ENCODE peak calls at places on chromosomes 13 and 19, in eight cellular contexts. One of them, this sample, is unnamed.
A peak's percentile ranks its signal among the peaks of the same experiment; 100 is the strongest.

GRCh38 chr19:44603201-44603945 is 10.0 kb upstream of the IGSF23 start:
- DNase-seq in A549: no peak
- DNase-seq in RWPE1: peak; percentile 21
- DNase-seq in neural progenitor cell: no peak
- DNase-seq in tibial artery: no peak
- DNase-seq in tibial nerve: no peak
- DNase-seq in body of pancreas: no peak
- DNase-seq in fibroblast of lung: peak; percentile 95
- DNase-seq in this sample: no peak

GRCh38 chr13:94195715-94196114 is 283.8 kb downstream of the DCT start:
- DNase-seq in A549: no peak
- DNase-seq in RWPE1: no peak
- DNase-seq in neural progenitor cell: no peak
- DNase-seq in tibial artery: no peak
- DNase-seq in tibial nerve: no peak
- DNase-seq in body of pancreas: no peak
- DNase-seq in fibroblast of lung: peak; percentile 77
- DNase-seq in this sample: no peak

GRCh38 chr13:40446365-40446764 is 220.1 kb downstream of the FOXO1 start:
- DNase-seq in A549: no peak
- DNase-seq in RWPE1: no peak
- DNase-seq in neural progenitor cell: no peak
- DNase-seq in tibial artery: no peak
- DNase-seq in tibial nerve: no peak
- DNase-seq in body of pancreas: no peak
- DNase-seq in fibroblast of lung: no peak
- DNase-seq in this sample: no peak

GRCh38 chr19:13146763-13147563 is 3.2 kb downstream of the STX10 start:
- DNase-seq in A549: no peak
- DNase-seq in RWPE1: no peak
- DNase-seq in neural progenitor cell: no peak
- DNase-seq in tibial artery: no peak
- DNase-seq in tibial nerve: peak; percentile 35
- DNase-seq in body of pancreas: peak; percentile 25
- DNase-seq in fibroblast of lung: peak; percentile 66
- DNase-seq in this sample: no peak

GRCh38 chr13:110546933-110547332 is 14.6 kb downstream of the RAB20 start:
- DNase-seq in A549: peak; percentile 75
- DNase-seq in RWPE1: peak; percentile 89
- DNase-seq in neural progenitor cell: no peak
- DNase-seq in tibial artery: peak; percentile 80
- DNase-seq in tibial nerve: peak; percentile 70
- DNase-seq in body of pancreas: peak; percentile 95
- DNase-seq in fibroblast of lung: peak; percentile 89
- DNase-seq in this sample: peak; percentile 94

GRCh38 chr13:42633495-42633894 is 59.5 kb downstream of the TNFSF11 start:
- DNase-seq in A549: no peak
- DNase-seq in RWPE1: no peak
- DNase-seq in neural progenitor cell: no peak
- DNase-seq in tibial artery: no peak
- DNase-seq in tibial nerve: no peak
- DNase-seq in body of pancreas: no peak
- DNase-seq in fibroblast of lung: peak; percentile 27
- DNase-seq in this sample: no peak

GRCh38 chr13:31092631-31093030 is 69.1 kb downstream of the HSPH1 start:
- DNase-seq in A549: no peak
- DNase-seq in RWPE1: no peak
- DNase-seq in neural progenitor cell: no peak
- DNase-seq in tibial artery: no peak
- DNase-seq in tibial nerve: no peak
- DNase-seq in body of pancreas: no peak
- DNase-seq in fibroblast of lung: no peak
- DNase-seq in this sample: no peak

GRCh38 chr19:11420429-11420893 is 1.3 kb upstream of the RGL3 start:
- DNase-seq in A549: no peak
- DNase-seq in RWPE1: no peak
- DNase-seq in neural progenitor cell: peak; percentile 44
- DNase-seq in tibial artery: peak; percentile 88
- DNase-seq in tibial nerve: peak; percentile 36
- DNase-seq in body of pancreas: peak; percentile 29
- DNase-seq in fibroblast of lung: peak; percentile 52
- DNase-seq in this sample: peak; percentile 80

DNA sequence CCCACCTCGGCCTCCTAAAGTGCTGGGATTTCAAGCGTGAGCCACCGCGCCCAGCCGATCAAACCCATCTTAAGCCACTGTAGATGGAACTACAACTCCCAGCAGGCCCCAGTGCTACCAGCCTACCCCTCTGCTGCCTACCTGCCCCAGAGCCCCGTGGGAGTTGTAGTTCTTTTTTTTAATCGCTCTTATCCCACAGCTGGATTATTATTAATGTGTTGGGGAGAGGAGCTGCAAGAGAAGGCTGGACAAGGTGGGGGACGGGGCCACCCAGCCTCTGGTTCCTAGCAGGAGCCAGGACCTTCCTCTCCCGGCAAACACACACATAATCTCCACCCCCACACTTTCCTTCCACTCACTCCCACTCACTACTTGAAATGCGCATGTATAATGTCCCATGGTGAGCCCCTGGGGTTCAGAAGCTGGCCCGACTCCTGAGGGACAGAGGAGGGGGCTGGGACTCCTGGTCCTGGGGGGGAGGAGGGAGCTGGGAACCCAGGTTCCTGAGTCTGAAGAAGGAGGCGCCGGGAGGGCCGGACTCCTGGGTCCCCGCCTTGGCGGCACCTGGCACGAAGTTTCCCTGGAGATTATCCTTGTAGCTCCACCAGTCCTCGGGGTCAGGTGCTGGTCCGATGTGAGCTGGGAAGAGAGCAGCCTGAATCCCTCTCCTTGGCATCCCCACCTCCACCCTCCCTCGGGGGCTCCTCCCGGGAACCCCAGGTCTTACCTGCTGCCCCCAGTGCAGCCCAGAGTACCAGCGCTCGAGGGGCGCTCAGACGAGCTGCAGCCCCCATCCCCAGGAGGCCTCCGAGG is 942 bp downstream of the CA11 start:
- DNase-seq in A549: peak; percentile 86
- DNase-seq in RWPE1: peak; percentile 50
- DNase-seq in neural progenitor cell: peak; percentile 90
- DNase-seq in tibial artery: peak; percentile 90
- DNase-seq in tibial nerve: peak; percentile 84
- DNase-seq in body of pancreas: peak; percentile 86
- DNase-seq in fibroblast of lung: peak; percentile 73
- DNase-seq in this sample: peak; percentile 93
- H3K27ac ChIP-seq in A549: peak overlapping the region; percentile 87
- H3K27ac ChIP-seq in RWPE1: peak overlapping the region; percentile 83
- H3K27ac ChIP-seq in neural progenitor cell: peak overlapping the region; percentile 81
- H3K27ac ChIP-seq in tibial artery: peak overlapping the region; percentile 88
- H3K27ac ChIP-seq in tibial nerve: peak overlapping the region; percentile 90
- H3K27ac ChIP-seq in body of pancreas: peak overlapping the region; percentile 91
- H3K27ac ChIP-seq in fibroblast of lung: no peak overlapping the region
- H3K27ac ChIP-seq in this sample: peak overlapping the region; percentile 92

DNA sequence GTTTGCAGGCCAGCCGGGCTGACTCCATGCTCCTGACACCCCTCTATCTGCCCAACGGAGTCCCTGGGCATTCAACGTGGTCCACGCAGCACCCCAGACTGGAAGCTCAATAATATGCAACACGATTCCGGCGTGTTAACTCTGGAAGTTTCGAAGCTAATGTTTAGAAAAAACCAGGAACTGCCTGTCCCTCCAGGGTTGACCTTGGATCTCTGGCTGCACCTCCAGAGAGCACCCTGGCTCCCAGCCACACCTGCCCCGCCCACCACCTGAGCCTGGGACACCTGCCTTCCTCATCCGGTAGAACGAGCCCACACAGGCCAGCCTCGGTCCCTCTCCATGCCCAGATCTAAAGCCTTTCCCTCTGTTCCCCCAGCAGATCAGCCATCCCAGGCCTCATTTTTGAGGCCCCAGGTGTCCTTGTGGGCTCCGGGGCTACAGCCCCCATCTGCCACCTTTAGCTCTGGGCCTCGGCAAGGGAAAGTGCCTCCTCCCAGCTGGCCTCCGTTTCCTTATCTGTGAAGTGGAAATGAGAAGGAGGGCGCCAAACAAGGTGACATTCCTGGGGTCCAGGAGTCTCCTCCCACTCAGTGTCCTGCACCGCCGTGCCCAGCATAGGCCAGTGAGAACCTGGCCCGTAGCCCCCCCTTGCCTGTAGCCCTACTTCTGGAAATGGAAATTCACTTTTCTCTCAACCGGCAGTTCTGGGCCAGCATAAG is 38.7 kb downstream of the KLF2 start:
- DNase-seq in A549: no peak
- DNase-seq in RWPE1: peak; percentile 64
- DNase-seq in neural progenitor cell: no peak
- DNase-seq in tibial artery: no peak
- DNase-seq in tibial nerve: no peak
- DNase-seq in body of pancreas: peak; percentile 93
- DNase-seq in fibroblast of lung: no peak
- DNase-seq in this sample: no peak
- H3K27ac ChIP-seq in A549: no peak overlapping the region
- H3K27ac ChIP-seq in RWPE1: peak overlapping the region; percentile 37
- H3K27ac ChIP-seq in neural progenitor cell: no peak overlapping the region
- H3K27ac ChIP-seq in tibial artery: no peak overlapping the region
- H3K27ac ChIP-seq in tibial nerve: no peak overlapping the region
- H3K27ac ChIP-seq in body of pancreas: peak overlapping the region; percentile 83
- H3K27ac ChIP-seq in fibroblast of lung: no peak overlapping the region
- H3K27ac ChIP-seq in this sample: no peak overlapping the region

GRCh38 chr13:98532254-98532653 is 44.7 kb downstream of the STK24 start:
- DNase-seq in A549: no peak
- DNase-seq in RWPE1: no peak
- DNase-seq in neural progenitor cell: no peak
- DNase-seq in tibial artery: no peak
- DNase-seq in tibial nerve: no peak
- DNase-seq in body of pancreas: no peak
- DNase-seq in fibroblast of lung: no peak
- DNase-seq in this sample: peak; percentile 26

GRCh38 chr13:98536729-98537128 is 40.2 kb downstream of the STK24 start:
- DNase-seq in A549: no peak
- DNase-seq in RWPE1: no peak
- DNase-seq in neural progenitor cell: no peak
- DNase-seq in tibial artery: no peak
- DNase-seq in tibial nerve: no peak
- DNase-seq in body of pancreas: no peak
- DNase-seq in fibroblast of lung: no peak
- DNase-seq in this sample: peak; percentile 56

GRCh38 chr13:98535501-98536357 is 41.2 kb downstream of the STK24 start:
- DNase-seq in A549: no peak
- DNase-seq in RWPE1: peak; percentile 50
- DNase-seq in neural progenitor cell: no peak
- DNase-seq in tibial artery: no peak
- DNase-seq in tibial nerve: no peak
- DNase-seq in body of pancreas: no peak
- DNase-seq in fibroblast of lung: peak; percentile 45
- DNase-seq in this sample: peak; percentile 38

GRCh38 chr13:98534821-98535220 is 42.1 kb downstream of the STK24 start:
- DNase-seq in A549: no peak
- DNase-seq in RWPE1: no peak
- DNase-seq in neural progenitor cell: no peak
- DNase-seq in tibial artery: no peak
- DNase-seq in tibial nerve: no peak
- DNase-seq in body of pancreas: no peak
- DNase-seq in fibroblast of lung: no peak
- DNase-seq in this sample: peak; percentile 46

GRCh38 chr13:98533912-98534311 is 43.0 kb downstream of the STK24 start:
- DNase-seq in A549: no peak
- DNase-seq in RWPE1: no peak
- DNase-seq in neural progenitor cell: no peak
- DNase-seq in tibial artery: no peak
- DNase-seq in tibial nerve: no peak
- DNase-seq in body of pancreas: no peak
- DNase-seq in fibroblast of lung: no peak
- DNase-seq in this sample: peak; percentile 56
- H3K27ac ChIP-seq in A549: no peak overlapping the region
- H3K27ac ChIP-seq in RWPE1: no peak overlapping the region
- H3K27ac ChIP-seq in neural progenitor cell: no peak overlapping the region
- H3K27ac ChIP-seq in tibial artery: no peak overlapping the region
- H3K27ac ChIP-seq in tibial nerve: no peak overlapping the region
- H3K27ac ChIP-seq in body of pancreas: no peak overlapping the region
- H3K27ac ChIP-seq in fibroblast of lung: no peak overlapping the region
- H3K27ac ChIP-seq in this sample: no peak overlapping the region

GRCh38 chr13:50422181-50423148 is 407.2 kb downstream of the KCNRG start:
- DNase-seq in A549: no peak
- DNase-seq in RWPE1: no peak
- DNase-seq in neural progenitor cell: no peak
- DNase-seq in tibial artery: no peak
- DNase-seq in tibial nerve: no peak
- DNase-seq in body of pancreas: no peak
- DNase-seq in fibroblast of lung: no peak
- DNase-seq in this sample: no peak

GRCh38 chr13:50419466-50419865 is 404.2 kb downstream of the KCNRG start:
- DNase-seq in A549: no peak
- DNase-seq in RWPE1: no peak
- DNase-seq in neural progenitor cell: no peak
- DNase-seq in tibial artery: no peak
- DNase-seq in tibial nerve: no peak
- DNase-seq in body of pancreas: no peak
- DNase-seq in fibroblast of lung: no peak
- DNase-seq in this sample: no peak

GRCh38 chr13:50419896-50420295 is 404.7 kb downstream of the KCNRG start:
- DNase-seq in A549: no peak
- DNase-seq in RWPE1: no peak
- DNase-seq in neural progenitor cell: no peak
- DNase-seq in tibial artery: no peak
- DNase-seq in tibial nerve: no peak
- DNase-seq in body of pancreas: no peak
- DNase-seq in fibroblast of lung: peak; percentile 28
- DNase-seq in this sample: no peak

GRCh38 chr13:50421457-50422130 is 406.4 kb downstream of the KCNRG start:
- DNase-seq in A549: no peak
- DNase-seq in RWPE1: peak; percentile 65
- DNase-seq in neural progenitor cell: no peak
- DNase-seq in tibial artery: no peak
- DNase-seq in tibial nerve: no peak
- DNase-seq in body of pancreas: no peak
- DNase-seq in fibroblast of lung: peak; percentile 38
- DNase-seq in this sample: no peak

DNA sequence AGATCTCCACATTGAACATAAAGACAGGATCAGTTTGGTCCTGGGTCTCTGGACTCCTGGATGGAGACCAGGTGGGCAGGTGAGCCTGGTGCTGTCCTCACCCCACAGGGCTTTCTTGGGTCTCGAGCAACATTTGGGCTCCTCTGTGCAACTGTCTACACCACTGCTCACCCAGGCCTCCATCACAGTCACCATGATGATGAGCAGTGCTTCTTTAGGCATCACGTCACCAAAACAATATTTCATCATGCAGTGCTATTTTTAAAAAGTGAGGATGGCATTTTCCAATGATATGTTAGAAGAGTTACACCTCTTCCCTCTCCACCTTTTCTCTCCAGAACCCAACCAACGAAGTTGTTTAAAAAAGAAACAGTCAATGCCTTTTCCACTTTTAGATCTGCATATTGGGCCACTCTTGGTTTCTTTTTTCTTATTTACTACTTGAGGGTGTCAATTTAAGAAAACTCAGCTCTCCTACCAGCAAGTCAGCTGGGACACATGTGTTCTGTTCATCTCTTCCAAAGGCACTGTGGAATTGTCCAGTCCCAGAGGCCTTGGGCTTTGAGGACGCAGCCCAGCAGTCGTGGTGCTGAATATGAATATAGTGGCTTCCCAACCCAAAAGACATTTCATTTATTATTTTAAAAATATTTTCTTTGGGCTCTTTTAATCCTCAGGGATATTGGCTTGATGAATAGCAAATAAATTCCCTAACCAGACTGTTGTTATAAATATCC is 405.6 kb downstream of the KCNRG start:
- DNase-seq in A549: no peak
- DNase-seq in RWPE1: no peak
- DNase-seq in neural progenitor cell: no peak
- DNase-seq in tibial artery: no peak
- DNase-seq in tibial nerve: no peak
- DNase-seq in body of pancreas: no peak
- DNase-seq in fibroblast of lung: no peak
- DNase-seq in this sample: no peak
- H3K27ac ChIP-seq in A549: no peak overlapping the region
- H3K27ac ChIP-seq in RWPE1: peak overlapping the region; percentile 34
- H3K27ac ChIP-seq in neural progenitor cell: no peak overlapping the region
- H3K27ac ChIP-seq in tibial artery: peak overlapping the region; percentile 33
- H3K27ac ChIP-seq in tibial nerve: no peak overlapping the region
- H3K27ac ChIP-seq in body of pancreas: no peak overlapping the region
- H3K27ac ChIP-seq in fibroblast of lung: no peak overlapping the region
- H3K27ac ChIP-seq in this sample: peak overlapping the region; percentile 43

This sample was measured in sigmoid colon.